ENCODE peak calls at places on chromosomes 1 and 21, in seven cellular contexts. R is MM.1S; K is ovary; E is IMR-90; J is GM23248; G is CD8-positive, alpha-beta T cell; Y is psoas muscle. V is an unnamed sample.

GRCh38 chr1:233065655-233066054 is 115.2 kb downstream of the NTPCR start:
- DNase-seq in E (no peak), G (no peak), Y (no peak), R (no peak), J (no peak), K (no peak), V (no peak)

GRCh38 chr1:229217716-229218115 is 53.2 kb upstream of the RAB4A start:
- DNase-seq in R (no peak), E (no peak), J (peak; percentile 59), G (no peak), Y (no peak), K (no peak), V (no peak)

GRCh38 chr1:33257388-33257758 is 1.1 kb downstream of the ZNF362 start:
- DNase-seq in Y (no peak), G (no peak), J (peak; percentile 41), K (no peak), E (no peak), R (no peak), V (no peak)

GRCh38 chr1:21894034-21894881 is 42.9 kb downstream of the HSPG2 start:
- DNase-seq in E (no peak), K (no peak), R (no peak), G (no peak), Y (peak; percentile 77), J (no peak), V (no peak)

GRCh38 chr1:24089743-24090555 is 22.0 kb downstream of the MYOM3 start:
- DNase-seq in J (no peak), R (no peak), Y (peak; percentile 82), K (no peak), G (no peak), E (no peak), V (no peak)

GRCh38 chr1:114467491-114467890 is 43.5 kb downstream of the TRIM33 start:
- DNase-seq in Y (no peak), E (no peak), R (peak; percentile 14), K (no peak), G (no peak), J (no peak), V (peak; percentile 52)

GRCh38 chr1:56645663-56646330 is 683 bp downstream of the PRKAA2 start:
- DNase-seq in E (no peak), R (no peak), J (peak; percentile 33), K (no peak), G (no peak), Y (no peak), V (no peak)

GRCh38 chr1:37001697-37002096 is 32.6 kb downstream of the GRIK3 start:
- DNase-seq in Y (no peak), R (no peak), E (no peak), J (no peak), G (no peak), K (no peak), V (no peak)

GRCh38 chr1:23745515-23745914 is 2.2 kb downstream of the ELOA start:
- DNase-seq in K (no peak), Y (no peak), R (peak; percentile 71), J (peak; percentile 70), E (peak; percentile 62), G (no peak), V (no peak)

GRCh38 chr1:208349679-208350330 is 105.6 kb upstream of the PLXNA2 start:
- DNase-seq in K (no peak), E (no peak), G (no peak), Y (no peak), R (no peak), J (no peak), V (no peak)

DNA sequence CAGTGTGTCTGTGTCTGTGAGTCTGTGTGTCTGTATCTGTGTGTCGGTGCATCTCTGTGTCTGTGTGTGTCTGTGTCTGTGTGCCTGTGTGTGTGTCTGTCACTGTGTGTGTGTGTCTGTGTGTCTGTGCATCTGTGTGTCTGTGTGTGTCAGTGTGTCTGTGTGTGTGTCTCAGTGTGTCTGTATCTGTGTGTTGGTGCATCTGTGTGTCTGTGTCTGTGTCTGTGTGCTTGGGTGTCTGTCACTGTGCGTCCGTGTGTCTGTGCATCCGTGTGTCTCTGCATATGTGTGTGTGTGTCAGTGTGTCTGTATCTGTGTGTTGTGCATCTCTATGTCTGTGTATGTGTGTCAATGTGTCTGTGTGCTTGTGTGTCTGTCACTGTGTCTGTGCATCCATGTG is 44.7 kb upstream of the POFUT2 start:
- DNase-seq in K (peak; percentile 18), G (no peak), Y (no peak), J (no peak), R (no peak), E (no peak), V (no peak)
- H3K27ac ChIP-seq in K (no peak overlapping the region), G (no peak overlapping the region), Y (no peak overlapping the region), J (no peak overlapping the region), R (no peak overlapping the region), E (peak overlapping the region; percentile 0), V (no peak overlapping the region)

DNA sequence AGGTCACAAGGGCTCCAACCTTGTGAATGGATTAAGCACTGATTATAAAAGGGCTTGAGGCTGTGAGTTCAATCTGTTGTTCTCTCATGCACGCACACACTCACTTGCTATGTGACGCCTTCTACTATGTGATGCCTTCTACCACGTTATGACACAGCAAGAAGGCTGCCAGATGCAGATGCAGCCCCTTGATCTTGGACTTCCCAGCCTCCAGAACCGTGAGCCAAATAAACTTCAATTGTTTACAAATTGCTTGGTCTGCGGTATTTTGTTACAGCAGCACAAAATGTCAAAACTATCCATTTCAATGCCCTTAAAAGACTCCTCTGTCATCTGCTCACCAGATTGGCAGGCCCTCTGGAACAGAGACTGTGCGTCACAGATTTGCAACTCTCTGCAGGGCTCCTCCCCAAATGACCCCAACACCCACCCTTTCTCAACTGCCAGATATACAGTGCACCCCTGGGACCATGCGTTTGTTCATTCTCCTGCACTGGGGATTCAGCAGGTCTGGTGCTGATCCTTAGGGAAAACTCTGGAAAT is 47.8 kb upstream of the KANK4 start:
- DNase-seq in J (no peak), K (no peak), R (no peak), G (no peak), Y (no peak), E (no peak), V (no peak)
- H3K27me3 ChIP-seq in J (no peaks in the 10 kb centered on the region), K (no peaks in the 10 kb centered on the region), R (no peaks in the 10 kb centered on the region), G (no peaks in the 10 kb centered on the region), Y (no peaks in the 10 kb centered on the region), E (no peaks in the 10 kb centered on the region), V (no peaks in the 10 kb centered on the region)

DNA sequence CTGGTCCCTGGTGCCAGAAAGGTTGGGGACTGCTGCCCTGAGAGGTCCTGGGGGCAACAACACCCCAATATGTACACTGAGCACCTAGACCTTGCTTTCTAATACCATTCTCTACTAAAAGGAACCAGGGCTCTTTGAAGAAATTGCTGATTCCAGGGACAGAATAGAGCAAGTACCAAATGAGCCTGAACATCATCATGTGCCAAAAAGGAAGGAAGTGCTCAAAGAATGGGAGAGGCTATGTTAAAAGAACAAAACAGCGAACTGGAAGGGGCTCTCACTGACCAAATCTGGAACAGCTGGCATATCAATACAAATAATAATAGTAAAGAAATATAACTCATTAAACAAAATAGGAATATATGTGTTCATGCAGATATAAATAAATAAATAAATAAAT is 50.8 kb downstream of the PIK3R3 start:
- DNase-seq in K (no peak), G (no peak), J (no peak), E (no peak), Y (no peak), R (no peak), V (no peak)
- H3K27ac ChIP-seq in K (no peak overlapping the region), G (no peak overlapping the region), J (no peak overlapping the region), E (no peak overlapping the region), Y (no peak overlapping the region), R (no peak overlapping the region), V (no peak overlapping the region)

GRCh38 chr1:14320986-14321385 is 277.5 kb upstream of the KAZN start:
- DNase-seq in E (no peak), K (no peak), J (no peak), R (no peak), Y (no peak), G (no peak), V (no peak)
- H3K27me3 ChIP-seq in E (no peaks in the 10 kb centered on the region), K (no peaks in the 10 kb centered on the region), J (peaks cover 2% of the 10 kb centered on the region), R (no peaks in the 10 kb centered on the region), Y (no peaks in the 10 kb centered on the region), G (no peaks in the 10 kb centered on the region), V (no peaks in the 10 kb centered on the region)

DNA sequence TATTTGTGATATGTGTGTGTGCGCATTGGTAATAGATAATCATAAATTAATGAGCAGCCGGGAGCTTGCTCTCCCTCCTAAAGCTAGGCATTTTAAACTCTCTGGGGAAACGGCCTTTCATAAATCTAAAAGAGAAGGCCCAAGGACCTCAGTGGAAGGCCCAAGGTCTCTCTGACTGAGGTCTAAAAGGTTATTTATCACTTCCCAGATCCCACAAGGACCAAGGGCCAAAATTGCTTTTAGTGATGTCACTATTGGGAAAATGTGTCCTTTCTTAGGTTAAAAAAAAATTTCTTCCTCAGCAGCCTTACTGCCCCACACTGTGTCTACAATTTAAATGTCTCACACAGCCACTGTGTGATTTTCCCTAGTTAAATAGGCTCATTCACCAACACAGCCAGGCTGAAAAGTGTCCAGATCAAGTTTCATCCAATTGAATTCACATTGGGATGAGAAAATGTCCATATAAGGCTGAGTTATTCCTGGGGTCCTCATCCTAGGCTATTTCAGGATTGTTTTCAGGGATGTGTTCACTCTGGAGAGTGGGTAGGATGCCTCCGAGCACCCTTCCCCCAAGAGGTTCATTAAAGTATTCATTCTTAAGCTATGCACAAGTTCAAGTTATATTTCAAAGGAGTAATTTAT is 46.1 kb downstream of the SLC44A3 start:
- DNase-seq in G (no peak), J (peak; percentile 32), Y (no peak), E (peak; percentile 86), R (no peak), K (no peak), V (no peak)
- H3K27ac ChIP-seq in G (no peak overlapping the region), J (peak overlapping the region; percentile 97), Y (peak overlapping the region; percentile 12), E (peak overlapping the region; percentile 78), R (no peak overlapping the region), K (peak overlapping the region; percentile 96), V (no peak overlapping the region)

DNA sequence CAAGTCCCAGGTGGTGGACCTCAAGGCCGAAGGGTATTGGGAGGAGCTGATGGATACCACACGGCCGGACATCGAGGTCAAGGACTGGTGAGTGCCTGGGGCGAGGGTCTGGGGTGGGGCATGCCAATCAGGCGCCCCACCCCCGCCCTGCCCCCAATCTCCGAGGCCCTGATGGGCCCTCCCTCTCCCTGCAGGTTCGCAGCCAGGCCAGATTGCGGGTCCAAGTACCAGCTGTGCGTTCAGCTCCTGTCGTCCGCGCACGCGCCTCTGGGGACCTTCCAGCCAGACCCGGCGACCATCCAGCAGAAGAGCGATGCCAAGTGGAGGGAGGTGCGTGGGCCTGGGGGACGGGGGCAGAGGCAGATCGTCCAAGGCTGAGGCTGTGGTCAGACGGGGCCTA is 3.9 kb downstream of the FBXO44 start:
- DNase-seq in K (no peak), E (no peak), J (no peak), G (no peak), R (no peak), Y (peak; percentile 45), V (no peak)
- H3K27me3 ChIP-seq in K (no peaks in the 10 kb centered on the region), E (peaks cover 4% of the 10 kb centered on the region), J (no peaks in the 10 kb centered on the region), G (no peaks in the 10 kb centered on the region), R (no peaks in the 10 kb centered on the region), Y (no peaks in the 10 kb centered on the region), V (no peaks in the 10 kb centered on the region)

GRCh38 chr1:29120367-29120766 is 3.3 kb downstream of the TMEM200B start:
- DNase-seq in E (no peak), J (no peak), Y (no peak), K (no peak), G (no peak), R (no peak), V (no peak)

GRCh38 chr1:29122662-29122986 is 1.1 kb downstream of the TMEM200B start:
- DNase-seq in Y (peak; percentile 79), G (no peak), R (no peak), J (peak; percentile 96), K (peak; percentile 82), E (peak; percentile 67), V (peak; percentile 22)

GRCh38 chr1:29121951-29122661 is 1.6 kb downstream of the TMEM200B start:
- DNase-seq in E (peak; percentile 14), G (no peak), Y (peak; percentile 65), J (peak; percentile 59), K (peak; percentile 80), R (no peak), V (no peak)

GRCh38 chr1:29120955-29121485 is 2.7 kb downstream of the TMEM200B start:
- DNase-seq in Y (peak; percentile 66), G (peak; percentile 27), E (peak; percentile 16), R (no peak), K (peak; percentile 79), J (peak; percentile 80), V (peak; percentile 47)

GRCh38 chr1:29121516-29121937 is 2.2 kb downstream of the TMEM200B start:
- DNase-seq in R (no peak), G (no peak), K (peak; percentile 74), J (peak; percentile 46), E (no peak), Y (no peak), V (no peak)
- H3K27ac ChIP-seq in R (no peak overlapping the region), G (no peak overlapping the region), K (peak overlapping the region; percentile 95), J (no peak overlapping the region), E (no peak overlapping the region), Y (peak overlapping the region; percentile 63), V (no peak overlapping the region)

V was measured in CD4-positive, CD25-positive, alpha-beta regulatory T cell.